ENCODE peak calls at places on chromosomes 2 and 18, in four cellular contexts. O, F, H and G are unnamed samples.

GRCh38 chr2:178404380-178404767 is 46.6 kb downstream of the PRKRA start:
- DNase-seq in O (no peak), F (no peak), H (no peak), G (no peak)

GRCh38 chr2:174717273-174717672 is 47.0 kb downstream of the CHRNA1 start:
- DNase-seq in O (no peak), F (no peak), H (no peak), G (no peak)

GRCh38 chr2:27162151-27163121 is 13.6 kb downstream of the TCF23 start:
- DNase-seq in O (no peak), F (no peak), H (no peak), G (no peak)

GRCh38 chr2:238158807-238159539 is at the start of gene ERFE:
- DNase-seq in O (no peak), F (no peak), H (no peak), G (no peak)

GRCh38 chr2:27059141-27059820 is 7.8 kb downstream of the AGBL5 start:
- DNase-seq in O (no peak), F (no peak), H (no peak), G (no peak)

GRCh38 chr2:180240774-180241173 is 233.7 kb upstream of the CWC22 start:
- DNase-seq in O (no peak), F (no peak), H (no peak), G (peak)

GRCh38 chr2:48548871-48549270 is 18.9 kb downstream of the STON1 start:
- DNase-seq in O (no peak), F (no peak), H (no peak), G (no peak)

GRCh38 chr18:3383381-3383915 is 66.5 kb upstream of the TGIF1 start:
- DNase-seq in O (no peak), F (no peak), H (no peak), G (no peak)

GRCh38 chr2:227248876-227249275 is 76.2 kb upstream of the MFF start:
- DNase-seq in O (no peak), F (no peak), H (no peak), G (no peak)

GRCh38 chr2:240510513-240511210 is 47.1 kb downstream of the ANKMY1 start:
- DNase-seq in O (no peak), F (no peak), H (no peak), G (no peak)

GRCh38 chr2:218075975-218076811 is 7.1 kb downstream of the RUFY4 start:
- DNase-seq in O (no peak), F (no peak), H (no peak), G (no peak)

GRCh38 chr2:6793371-6793770 is 72.3 kb downstream of the CMPK2 start:
- DNase-seq in O (no peak), F (no peak), H (no peak), G (no peak)

GRCh38 chr18:46341989-46342525 is 237.9 kb downstream of the HAUS1 start:
- DNase-seq in O (no peak), F (no peak), H (no peak), G (no peak)

GRCh38 chr2:47785986-47786385 is 3.0 kb downstream of the MSH6 start:
- DNase-seq in O (no peak), F (no peak), H (no peak), G (no peak)

GRCh38 chr2:67399831-67400489 is 2.8 kb downstream of the ETAA1 start:
- DNase-seq in O (no peak), F (no peak), H (no peak), G (no peak)

GRCh38 chr2:177572236-177572671 is 179.7 kb downstream of the AGPS start:
- DNase-seq in O (no peak), F (no peak), H (no peak), G (no peak)

GRCh38 chr2:47041065-47041464 is 114.0 kb downstream of the STPG4 start:
- DNase-seq in O (no peak), F (no peak), H (no peak), G (no peak)